ENCODE peak calls at places on chromosomes 6 and 20, in six cellular contexts. One of them, this sample, is unnamed.

GRCh38 chr20:62571667-62572344 is 70.5 kb upstream of the SLCO4A1 start:
- DNase-seq in EL: no peak
- DNase-seq in progenitor cell of endocrine pancreas: no peak
- DNase-seq in IMR-90: no peak
- DNase-seq in heart left ventricle: no peak
- DNase-seq in effector memory CD8-positive, alpha-beta T cell: no peak
- DNase-seq in this sample: no peak

GRCh38 chr20:44104807-44105517 is 82.0 kb downstream of the JPH2 start:
- DNase-seq in effector memory CD8-positive, alpha-beta T cell: no peak
- DNase-seq in IMR-90: peak; percentile 84
- DNase-seq in progenitor cell of endocrine pancreas: no peak
- DNase-seq in heart left ventricle: no peak
- DNase-seq in EL: peak; percentile 52
- DNase-seq in this sample: peak; percentile 59

GRCh38 chr20:37276494-37277252 is 12.8 kb upstream of the MANBAL start:
- DNase-seq in IMR-90: peak; percentile 94
- DNase-seq in EL: peak; percentile 53
- DNase-seq in progenitor cell of endocrine pancreas: no peak
- DNase-seq in heart left ventricle: peak; percentile 56
- DNase-seq in effector memory CD8-positive, alpha-beta T cell: no peak
- DNase-seq in this sample: peak; percentile 86

GRCh38 chr6:137892271-137892708 is 25.2 kb downstream of the TNFAIP3 start:
- DNase-seq in EL: peak; percentile 69
- DNase-seq in effector memory CD8-positive, alpha-beta T cell: no peak
- DNase-seq in IMR-90: peak; percentile 87
- DNase-seq in progenitor cell of endocrine pancreas: no peak
- DNase-seq in heart left ventricle: no peak
- DNase-seq in this sample: peak; percentile 39

GRCh38 chr20:61746781-61747180 is 318.9 kb downstream of the TAF4 start:
- DNase-seq in progenitor cell of endocrine pancreas: no peak
- DNase-seq in IMR-90: no peak
- DNase-seq in heart left ventricle: no peak
- DNase-seq in effector memory CD8-positive, alpha-beta T cell: no peak
- DNase-seq in EL: no peak
- DNase-seq in this sample: no peak

GRCh38 chr6:111922454-111923297 is 49.4 kb upstream of the FYN start:
- DNase-seq in progenitor cell of endocrine pancreas: no peak
- DNase-seq in IMR-90: peak; percentile 59
- DNase-seq in EL: peak; percentile 56
- DNase-seq in effector memory CD8-positive, alpha-beta T cell: no peak
- DNase-seq in heart left ventricle: no peak
- DNase-seq in this sample: peak; percentile 87

GRCh38 chr20:6562111-6562510 is 205.4 kb upstream of the BMP2 start:
- DNase-seq in effector memory CD8-positive, alpha-beta T cell: no peak
- DNase-seq in progenitor cell of endocrine pancreas: no peak
- DNase-seq in IMR-90: peak; percentile 88
- DNase-seq in EL: peak; percentile 45
- DNase-seq in heart left ventricle: no peak
- DNase-seq in this sample: peak; percentile 81

GRCh38 chr6:27757307-27757706 is 154.9 kb downstream of the OR2B2 start:
- DNase-seq in progenitor cell of endocrine pancreas: peak; percentile 23
- DNase-seq in EL: no peak
- DNase-seq in effector memory CD8-positive, alpha-beta T cell: peak; percentile 14
- DNase-seq in IMR-90: no peak
- DNase-seq in heart left ventricle: no peak
- DNase-seq in this sample: no peak

GRCh38 chr6:148152244-148152643 is 190.4 kb upstream of the SASH1 start:
- DNase-seq in progenitor cell of endocrine pancreas: no peak
- DNase-seq in heart left ventricle: no peak
- DNase-seq in IMR-90: no peak
- DNase-seq in effector memory CD8-positive, alpha-beta T cell: no peak
- DNase-seq in EL: no peak
- DNase-seq in this sample: no peak

GRCh38 chr6:85078071-85078470 is 313.7 kb upstream of the TBX18 start:
- DNase-seq in IMR-90: peak; percentile 84
- DNase-seq in progenitor cell of endocrine pancreas: no peak
- DNase-seq in EL: peak; percentile 78
- DNase-seq in heart left ventricle: no peak
- DNase-seq in effector memory CD8-positive, alpha-beta T cell: no peak
- DNase-seq in this sample: peak; percentile 90

GRCh38 chr6:51398064-51398740 is 579.5 kb downstream of the TFAP2B start:
- DNase-seq in IMR-90: no peak
- DNase-seq in progenitor cell of endocrine pancreas: no peak
- DNase-seq in effector memory CD8-positive, alpha-beta T cell: no peak
- DNase-seq in heart left ventricle: no peak
- DNase-seq in EL: no peak
- DNase-seq in this sample: no peak

GRCh38 chr20:43188861-43189613 is 669 bp downstream of the PTPRT start:
- DNase-seq in IMR-90: no peak
- DNase-seq in EL: no peak
- DNase-seq in heart left ventricle: no peak
- DNase-seq in progenitor cell of endocrine pancreas: peak; percentile 12
- DNase-seq in effector memory CD8-positive, alpha-beta T cell: no peak
- DNase-seq in this sample: no peak

GRCh38 chr20:61520761-61521460 is 268.9 kb downstream of the CDH4 start:
- DNase-seq in progenitor cell of endocrine pancreas: no peak
- DNase-seq in heart left ventricle: no peak
- DNase-seq in EL: peak; percentile 75
- DNase-seq in IMR-90: peak; percentile 89
- DNase-seq in effector memory CD8-positive, alpha-beta T cell: no peak
- DNase-seq in this sample: peak; percentile 55

GRCh38 chr6:152984387-152984872 is 1.6 kb upstream of the FBXO5 start:
- DNase-seq in progenitor cell of endocrine pancreas: no peak
- DNase-seq in effector memory CD8-positive, alpha-beta T cell: no peak
- DNase-seq in EL: no peak
- DNase-seq in heart left ventricle: no peak
- DNase-seq in IMR-90: no peak
- DNase-seq in this sample: no peak

GRCh38 chr6:121886223-121886830 is 450.9 kb downstream of the GJA1 start:
- DNase-seq in progenitor cell of endocrine pancreas: no peak
- DNase-seq in heart left ventricle: no peak
- DNase-seq in IMR-90: peak; percentile 54
- DNase-seq in effector memory CD8-positive, alpha-beta T cell: no peak
- DNase-seq in EL: peak; percentile 5
- DNase-seq in this sample: peak; percentile 93

GRCh38 chr6:121794630-121795029 is 359.2 kb downstream of the GJA1 start:
- DNase-seq in effector memory CD8-positive, alpha-beta T cell: no peak
- DNase-seq in IMR-90: peak; percentile 97
- DNase-seq in EL: peak; percentile 91
- DNase-seq in heart left ventricle: no peak
- DNase-seq in progenitor cell of endocrine pancreas: no peak
- DNase-seq in this sample: peak; percentile 81

GRCh38 chr20:2873010-2873746 is at the start of gene PTPRA:
- DNase-seq in heart left ventricle: peak; percentile 94
- DNase-seq in effector memory CD8-positive, alpha-beta T cell: peak; percentile 90
- DNase-seq in EL: peak; percentile 93
- DNase-seq in IMR-90: peak; percentile 88
- DNase-seq in progenitor cell of endocrine pancreas: peak; percentile 85
- DNase-seq in this sample: peak; percentile 92

GRCh38 chr6:118712955-118713354 is 61.6 kb upstream of the CEP85L start:
- DNase-seq in EL: peak; percentile 68
- DNase-seq in heart left ventricle: no peak
- DNase-seq in IMR-90: peak; percentile 44
- DNase-seq in progenitor cell of endocrine pancreas: no peak
- DNase-seq in effector memory CD8-positive, alpha-beta T cell: no peak
- DNase-seq in this sample: no peak

GRCh38 chr6:122778961-122779671 is 400 bp upstream of the FABP7 start:
- DNase-seq in progenitor cell of endocrine pancreas: no peak
- DNase-seq in effector memory CD8-positive, alpha-beta T cell: no peak
- DNase-seq in heart left ventricle: no peak
- DNase-seq in IMR-90: no peak
- DNase-seq in EL: no peak
- DNase-seq in this sample: no peak

GRCh38 chr6:88492241-88492640 is 326.1 kb upstream of the CNR1 start:
- DNase-seq in progenitor cell of endocrine pancreas: no peak
- DNase-seq in EL: no peak
- DNase-seq in IMR-90: no peak
- DNase-seq in effector memory CD8-positive, alpha-beta T cell: no peak
- DNase-seq in heart left ventricle: no peak
- DNase-seq in this sample: no peak

GRCh38 chr20:34643919-34644318 is 33.0 kb downstream of the PIGU start:
- DNase-seq in progenitor cell of endocrine pancreas: no peak
- DNase-seq in EL: peak; percentile 59
- DNase-seq in heart left ventricle: no peak
- DNase-seq in IMR-90: peak; percentile 91
- DNase-seq in effector memory CD8-positive, alpha-beta T cell: no peak
- DNase-seq in this sample: peak; percentile 98

GRCh38 chr20:57065646-57066045 is 200.8 kb downstream of the BMP7 start:
- DNase-seq in EL: no peak
- DNase-seq in IMR-90: no peak
- DNase-seq in effector memory CD8-positive, alpha-beta T cell: no peak
- DNase-seq in heart left ventricle: no peak
- DNase-seq in progenitor cell of endocrine pancreas: no peak
- DNase-seq in this sample: peak; percentile 48

GRCh38 chr20:45253260-45253659 is 1.1 kb downstream of the SLPI start:
- DNase-seq in progenitor cell of endocrine pancreas: no peak
- DNase-seq in IMR-90: no peak
- DNase-seq in EL: no peak
- DNase-seq in effector memory CD8-positive, alpha-beta T cell: no peak
- DNase-seq in heart left ventricle: no peak
- DNase-seq in this sample: no peak

GRCh38 chr20:48846516-48847492 is 19.0 kb upstream of the PREX1 start:
- DNase-seq in heart left ventricle: no peak
- DNase-seq in progenitor cell of endocrine pancreas: no peak
- DNase-seq in effector memory CD8-positive, alpha-beta T cell: no peak
- DNase-seq in EL: no peak
- DNase-seq in IMR-90: no peak
- DNase-seq in this sample: no peak

GRCh38 chr6:31792741-31793140 is 2.8 kb downstream of the VARS1 start:
- DNase-seq in EL: peak; percentile 73
- DNase-seq in heart left ventricle: no peak
- DNase-seq in effector memory CD8-positive, alpha-beta T cell: no peak
- DNase-seq in progenitor cell of endocrine pancreas: no peak
- DNase-seq in IMR-90: peak; percentile 43
- DNase-seq in this sample: peak; percentile 13

GRCh38 chr20:50245561-50246366 is 55.1 kb downstream of the CEBPB start:
- DNase-seq in progenitor cell of endocrine pancreas: no peak
- DNase-seq in EL: peak; percentile 79
- DNase-seq in effector memory CD8-positive, alpha-beta T cell: no peak
- DNase-seq in heart left ventricle: no peak
- DNase-seq in IMR-90: peak; percentile 85
- DNase-seq in this sample: peak; percentile 62

GRCh38 chr6:100105919-100106318 is 111.9 kb upstream of the MCHR2 start:
- DNase-seq in heart left ventricle: no peak
- DNase-seq in IMR-90: no peak
- DNase-seq in EL: no peak
- DNase-seq in progenitor cell of endocrine pancreas: no peak
- DNase-seq in effector memory CD8-positive, alpha-beta T cell: no peak
- DNase-seq in this sample: no peak

GRCh38 chr6:134437376-134437775 is 119.5 kb upstream of the SGK1 start:
- DNase-seq in EL: peak; percentile 72
- DNase-seq in progenitor cell of endocrine pancreas: no peak
- DNase-seq in IMR-90: peak; percentile 75
- DNase-seq in heart left ventricle: no peak
- DNase-seq in effector memory CD8-positive, alpha-beta T cell: no peak
- DNase-seq in this sample: peak; percentile 48

GRCh38 chr6:125301435-125302391 is at the start of gene HDDC2:
- DNase-seq in effector memory CD8-positive, alpha-beta T cell: peak; percentile 10
- DNase-seq in EL: peak; percentile 79
- DNase-seq in heart left ventricle: peak; percentile 84
- DNase-seq in progenitor cell of endocrine pancreas: peak; percentile 65
- DNase-seq in IMR-90: peak; percentile 73
- DNase-seq in this sample: peak; percentile 81

GRCh38 chr20:45092898-45093297 is 8.0 kb downstream of the KCNS1 start:
- DNase-seq in IMR-90: no peak
- DNase-seq in EL: no peak
- DNase-seq in effector memory CD8-positive, alpha-beta T cell: no peak
- DNase-seq in progenitor cell of endocrine pancreas: no peak
- DNase-seq in heart left ventricle: no peak
- DNase-seq in this sample: no peak

GRCh38 chr20:21339499-21339898 is 36.4 kb downstream of the XRN2 start:
- DNase-seq in EL: no peak
- DNase-seq in progenitor cell of endocrine pancreas: no peak
- DNase-seq in IMR-90: peak; percentile 3
- DNase-seq in effector memory CD8-positive, alpha-beta T cell: no peak
- DNase-seq in heart left ventricle: no peak
- DNase-seq in this sample: no peak

GRCh38 chr6:29723666-29724588 is 693 bp downstream of the HLA-F start:
- DNase-seq in EL: peak; percentile 18
- DNase-seq in IMR-90: no peak
- DNase-seq in progenitor cell of endocrine pancreas: no peak
- DNase-seq in heart left ventricle: peak; percentile 70
- DNase-seq in effector memory CD8-positive, alpha-beta T cell: peak; percentile 55
- DNase-seq in this sample: peak; percentile 14

GRCh38 chr6:87241304-87241703 is 81.1 kb upstream of the SMIM8 start:
- DNase-seq in EL: no peak
- DNase-seq in IMR-90: no peak
- DNase-seq in effector memory CD8-positive, alpha-beta T cell: no peak
- DNase-seq in progenitor cell of endocrine pancreas: no peak
- DNase-seq in heart left ventricle: no peak
- DNase-seq in this sample: no peak

GRCh38 chr20:24950128-24950835 is 1.2 kb downstream of the CST7 start:
- DNase-seq in heart left ventricle: no peak
- DNase-seq in progenitor cell of endocrine pancreas: no peak
- DNase-seq in effector memory CD8-positive, alpha-beta T cell: no peak
- DNase-seq in EL: no peak
- DNase-seq in IMR-90: no peak
- DNase-seq in this sample: no peak

This sample was measured in fibroblast of villous mesenchyme.